ENCODE peak calls at places on chromosome 1, in six cellular contexts. F is gastrocnemius medialis, V is cardiac muscle cell, E is colonic mucosa, Y is heart right ventricle, T is right cardiac atrium. L is an unnamed sample.

GRCh38 chr1:203281851-203282661 is 23.3 kb upstream of the BTG2 start:
- DNase-seq in T (no peak), E (no peak), F (peak; percentile 65), Y (no peak), V (no peak), L (no peak)

GRCh38 chr1:191595170-191595569 is 563.1 kb upstream of the RGS18 start:
- DNase-seq in E (no peak), F (no peak), T (peak; percentile 11), Y (no peak), V (no peak), L (no peak)

GRCh38 chr1:37793773-37794371 is at the start of gene MANEAL:
- DNase-seq in T (peak; percentile 79), E (peak; percentile 44), Y (no peak), V (peak; percentile 68), F (peak; percentile 22), L (peak; percentile 81)

GRCh38 chr1:236425031-236425663 is 31.1 kb downstream of the EDARADD start:
- DNase-seq in E (no peak), Y (no peak), V (no peak), T (no peak), F (no peak), L (no peak)

GRCh38 chr1:173853074-173853473 is 14.7 kb downstream of the GAS5 start:
- DNase-seq in E (no peak), V (peak; percentile 87), T (no peak), F (no peak), Y (peak; percentile 8), L (no peak)

GRCh38 chr1:1021010-1021845 is 1.3 kb downstream of the AGRN start:
- DNase-seq in V (peak; percentile 76), Y (peak; percentile 81), F (no peak), T (peak; percentile 92), E (peak; percentile 88), L (no peak)

GRCh38 chr1:78114034-78114956 is 68.5 kb downstream of the GIPC2 start:
- DNase-seq in V (peak; percentile 88), F (peak; percentile 47), E (peak; percentile 55), T (peak; percentile 61), Y (peak; percentile 66), L (no peak)

GRCh38 chr1:101781437-101781836 is 215.3 kb downstream of the OLFM3 start:
- DNase-seq in Y (no peak), T (no peak), E (peak; percentile 19), F (no peak), V (peak; percentile 1), L (no peak)

GRCh38 chr1:244515680-244516079 is 54.6 kb downstream of the CATSPERE start:
- DNase-seq in V (no peak), F (no peak), T (no peak), Y (no peak), E (no peak), L (no peak)

GRCh38 chr1:243253211-243253926 is 1.7 kb downstream of the CEP170 start:
- DNase-seq in F (no peak), T (no peak), V (no peak), E (no peak), Y (no peak), L (no peak)

GRCh38 chr1:234539666-234540403 is 60.9 kb upstream of the TARBP1 start:
- DNase-seq in T (no peak), Y (no peak), F (no peak), E (no peak), V (no peak), L (no peak)

GRCh38 chr1:2091611-2092604 is 41.7 kb downstream of the PRKCZ start:
- DNase-seq in F (no peak), V (peak; percentile 26), T (peak; percentile 75), Y (no peak), E (peak; percentile 85), L (no peak)

GRCh38 chr1:10796029-10796944 is at the start of gene CASZ1:
- DNase-seq in E (peak; percentile 87), V (peak; percentile 92), T (peak; percentile 89), Y (peak; percentile 86), F (peak; percentile 84), L (peak; percentile 78)

DNA sequence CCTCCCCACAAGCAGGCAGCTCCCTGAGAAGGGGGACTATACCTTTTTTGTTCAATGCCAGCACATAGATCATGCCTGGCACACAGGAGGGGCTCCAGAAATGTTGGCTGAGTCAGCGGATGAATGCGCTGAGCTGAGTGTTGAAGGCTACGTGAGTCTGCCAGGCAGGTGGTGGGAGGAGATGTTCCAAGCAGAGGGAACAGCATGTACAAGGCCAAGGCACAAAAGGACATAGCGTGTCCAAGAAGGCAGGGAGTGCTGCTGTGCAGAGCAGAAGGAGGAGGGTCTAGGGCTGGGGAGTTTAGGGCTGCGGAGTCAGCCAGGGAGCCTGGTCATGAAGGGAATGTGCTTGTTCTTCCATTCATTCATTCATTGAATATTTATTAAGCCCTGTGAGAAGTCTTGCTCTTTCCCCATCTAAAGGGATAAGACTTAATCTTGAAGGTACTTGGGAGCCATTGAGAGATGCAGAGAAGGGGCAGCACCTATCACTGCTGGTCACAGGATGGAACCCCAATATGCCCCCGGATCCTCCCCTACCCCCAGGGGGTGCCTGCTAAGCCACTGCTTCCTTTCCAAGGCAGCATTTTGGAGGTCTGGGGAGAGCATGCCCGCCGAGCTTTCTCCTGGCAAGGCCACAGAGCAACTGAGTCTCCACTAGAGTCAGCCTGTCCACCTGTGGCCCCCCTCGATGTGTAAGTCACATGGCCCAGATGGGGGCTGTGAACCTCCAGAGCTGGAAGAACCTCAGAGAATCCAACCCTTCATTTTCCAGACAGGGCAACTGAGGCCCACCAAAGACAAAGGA is 31.2 kb upstream of the LAPTM5 start:
- DNase-seq in E (no peak), V (no peak), F (peak; percentile 86), Y (no peak), T (peak; percentile 43), L (no peak)
- H3K27ac ChIP-seq in E (no peak overlapping the region), V (no peak overlapping the region), F (no peak overlapping the region), Y (no peak overlapping the region), T (no peak overlapping the region), L (no peak overlapping the region)

DNA sequence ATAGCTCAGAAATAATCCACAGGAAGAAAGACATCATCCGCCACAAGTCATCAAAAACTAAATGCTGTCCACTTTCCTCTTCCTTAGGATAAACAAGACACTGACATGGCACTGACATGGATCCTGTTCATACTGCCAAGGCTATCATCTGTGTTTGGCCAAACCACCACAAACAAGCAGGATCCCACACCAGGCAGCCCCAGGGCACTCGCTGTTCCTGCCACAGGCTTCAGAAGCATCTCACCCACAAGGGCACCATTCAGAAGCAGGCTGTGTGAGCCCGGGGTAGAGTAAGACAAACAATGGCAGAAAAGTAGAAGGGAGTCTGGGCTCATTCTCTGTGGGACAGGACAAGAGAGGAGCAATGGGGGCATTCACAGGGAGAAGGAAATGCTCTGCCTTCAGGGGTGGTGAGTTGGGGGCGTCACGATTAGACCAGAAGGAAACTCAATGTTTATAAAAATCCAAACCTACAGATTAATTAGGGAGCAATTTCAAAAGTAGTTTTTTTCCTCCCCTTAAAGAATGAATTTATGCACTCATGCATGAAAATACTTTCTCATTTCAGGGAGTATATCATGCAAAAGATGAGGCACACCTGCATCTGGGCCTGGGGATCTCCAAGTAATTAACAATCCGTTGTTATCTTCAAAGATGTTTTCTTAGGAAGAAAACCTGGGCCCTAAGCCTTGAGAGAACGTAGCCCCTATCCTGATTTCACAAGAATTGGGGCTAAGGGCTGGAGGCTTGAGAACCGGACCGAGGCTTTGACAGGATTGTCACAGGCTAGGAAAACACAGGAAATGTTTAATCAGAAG is 43.3 kb upstream of the ATP1A1 start:
- DNase-seq in Y (no peak), T (no peak), V (peak; percentile 49), E (no peak), F (no peak), L (no peak)
- H3K4me1 ChIP-seq in Y (peaks cover 6% of the 10 kb centered on the region), T (peaks cover 4% of the 10 kb centered on the region), V (peaks cover 31% of the 10 kb centered on the region), E (peaks cover 14% of the 10 kb centered on the region), F (peaks cover 5% of the 10 kb centered on the region), L (no peaks in the 10 kb centered on the region)

GRCh38 chr1:160622885-160623633 is 23.8 kb downstream of the SLAMF1 start:
- DNase-seq in F (no peak), V (no peak), E (no peak), Y (no peak), T (no peak), L (no peak)

GRCh38 chr1:160625321-160625720 is 21.5 kb downstream of the SLAMF1 start:
- DNase-seq in T (no peak), V (no peak), F (no peak), E (no peak), Y (no peak), L (no peak)

GRCh38 chr1:160623860-160624259 is 23.0 kb downstream of the SLAMF1 start:
- DNase-seq in E (no peak), Y (no peak), F (no peak), T (no peak), V (no peak), L (no peak)

GRCh38 chr1:160625725-160626498 is 20.9 kb downstream of the SLAMF1 start:
- DNase-seq in V (peak; percentile 38), Y (no peak), T (no peak), E (no peak), F (no peak), L (no peak)

GRCh38 chr1:160624464-160624863 is 22.4 kb downstream of the SLAMF1 start:
- DNase-seq in T (no peak), F (no peak), V (no peak), Y (no peak), E (no peak), L (no peak)
- H3K4me3 ChIP-seq in T (no peak overlapping the region), F (no peak overlapping the region), V (no peak overlapping the region), Y (no peak overlapping the region), E (no peak overlapping the region), L (no peak overlapping the region)

DNA sequence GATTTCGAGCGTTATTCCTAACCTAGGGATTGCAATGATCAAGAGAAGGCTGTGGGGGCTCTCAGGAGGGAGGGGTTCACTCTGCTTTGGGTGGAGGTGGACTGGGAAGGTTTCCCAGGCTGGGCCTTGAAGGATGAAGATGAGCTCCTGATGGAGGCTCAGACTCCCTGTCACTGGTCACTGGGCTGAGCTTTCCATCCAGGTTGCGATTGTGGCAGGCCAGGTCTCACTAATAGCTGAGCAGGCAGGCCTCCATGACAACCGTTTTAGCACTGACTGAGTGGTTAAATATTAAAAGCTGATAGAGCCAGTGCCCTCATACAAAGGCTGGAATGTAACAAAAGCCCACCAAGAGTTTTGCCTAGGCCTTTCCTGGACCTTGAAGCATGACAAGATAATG is 36.2 kb upstream of the EFCAB14 start:
- DNase-seq in V (no peak), E (no peak), Y (no peak), F (no peak), T (no peak), L (no peak)
- H3K27ac ChIP-seq in V (no peak overlapping the region), E (no peak overlapping the region), Y (no peak overlapping the region), F (no peak overlapping the region), T (no peak overlapping the region), L (no peak overlapping the region)

GRCh38 chr1:7856345-7856744 is 3.5 kb upstream of the UTS2 start:
- DNase-seq in E (peak; percentile 22), T (peak; percentile 51), F (no peak), V (peak; percentile 36), Y (no peak), L (no peak)
- H3K4me1 ChIP-seq in E (no peaks in the 10 kb centered on the region), T (no peaks in the 10 kb centered on the region), F (no peaks in the 10 kb centered on the region), V (no peaks in the 10 kb centered on the region), Y (no peaks in the 10 kb centered on the region), L (no peaks in the 10 kb centered on the region)

L was measured in aorta.